ENCODE peak calls at places on chromosomes 6 and 20, in five cellular contexts. U, K, N, B and Z are unnamed samples.

GRCh38 chr6:159745081-159745480 is 16.8 kb upstream of the ACAT2 start:
- DNase-seq in U (no peak), K (no peak), N (no peak), B (no peak), Z (no peak)

GRCh38 chr20:63361507-63362425 is 617 bp upstream of the CHRNA4 start:
- DNase-seq in U (no peak), K (peak; percentile 18), N (no peak), B (no peak), Z (no peak)

GRCh38 chr6:79257381-79258205 is 23.1 kb upstream of the HMGN3 start:
- DNase-seq in U (no peak), K (peak; percentile 73), N (peak; percentile 44), B (no peak), Z (no peak)

GRCh38 chr6:112936476-112936875 is 589.3 kb downstream of the RFPL4B start:
- DNase-seq in U (no peak), K (peak; percentile 59), N (peak; percentile 76), B (no peak), Z (no peak)

GRCh38 chr6:108546079-108547049 is 14.4 kb upstream of the FOXO3 start:
- DNase-seq in U (no peak), K (no peak), N (no peak), B (no peak), Z (no peak)

GRCh38 chr6:166203003-166203640 is 35.5 kb upstream of the TBXT start:
- DNase-seq in U (no peak), K (no peak), N (no peak), B (no peak), Z (no peak)

GRCh38 chr6:20447581-20448132 is 46.0 kb downstream of the E2F3 start:
- DNase-seq in U (no peak), K (peak; percentile 17), N (no peak), B (no peak), Z (no peak)

GRCh38 chr6:152271681-152272464 is 365.3 kb downstream of the SYNE1 start:
- DNase-seq in U (no peak), K (peak; percentile 77), N (peak; percentile 79), B (no peak), Z (no peak)

GRCh38 chr20:51801220-51801991 is 915 bp downstream of the SALL4 start:
- DNase-seq in U (no peak), K (peak; percentile 38), N (peak; percentile 24), B (peak; percentile 21), Z (no peak)

GRCh38 chr6:166830185-166830890 is 126.0 kb downstream of the RNASET2 start:
- DNase-seq in U (no peak), K (no peak), N (no peak), B (no peak), Z (no peak)

GRCh38 chr6:113980937-113981554 is 10.1 kb upstream of the HDAC2 start:
- DNase-seq in U (no peak), K (peak; percentile 36), N (peak; percentile 50), B (no peak), Z (no peak)

GRCh38 chr20:45016089-45016641 is 49.9 kb downstream of the STK4 start:
- DNase-seq in U (no peak), K (peak; percentile 49), N (peak; percentile 54), B (no peak), Z (no peak)

GRCh38 chr20:50585678-50586077 is 75.5 kb downstream of the PTPN1 start:
- DNase-seq in U (no peak), K (no peak), N (no peak), B (no peak), Z (no peak)

GRCh38 chr20:50585214-50585613 is 75.0 kb downstream of the PTPN1 start:
- DNase-seq in U (no peak), K (no peak), N (no peak), B (no peak), Z (no peak)

GRCh38 chr20:50586531-50587232 is 76.5 kb downstream of the PTPN1 start:
- DNase-seq in U (no peak), K (no peak), N (no peak), B (no peak), Z (no peak)

GRCh38 chr20:50588034-50588736 is 78.0 kb downstream of the PTPN1 start:
- DNase-seq in U (peak; percentile 60), K (peak; percentile 76), N (peak; percentile 78), B (peak; percentile 66), Z (peak; percentile 60)

DNA sequence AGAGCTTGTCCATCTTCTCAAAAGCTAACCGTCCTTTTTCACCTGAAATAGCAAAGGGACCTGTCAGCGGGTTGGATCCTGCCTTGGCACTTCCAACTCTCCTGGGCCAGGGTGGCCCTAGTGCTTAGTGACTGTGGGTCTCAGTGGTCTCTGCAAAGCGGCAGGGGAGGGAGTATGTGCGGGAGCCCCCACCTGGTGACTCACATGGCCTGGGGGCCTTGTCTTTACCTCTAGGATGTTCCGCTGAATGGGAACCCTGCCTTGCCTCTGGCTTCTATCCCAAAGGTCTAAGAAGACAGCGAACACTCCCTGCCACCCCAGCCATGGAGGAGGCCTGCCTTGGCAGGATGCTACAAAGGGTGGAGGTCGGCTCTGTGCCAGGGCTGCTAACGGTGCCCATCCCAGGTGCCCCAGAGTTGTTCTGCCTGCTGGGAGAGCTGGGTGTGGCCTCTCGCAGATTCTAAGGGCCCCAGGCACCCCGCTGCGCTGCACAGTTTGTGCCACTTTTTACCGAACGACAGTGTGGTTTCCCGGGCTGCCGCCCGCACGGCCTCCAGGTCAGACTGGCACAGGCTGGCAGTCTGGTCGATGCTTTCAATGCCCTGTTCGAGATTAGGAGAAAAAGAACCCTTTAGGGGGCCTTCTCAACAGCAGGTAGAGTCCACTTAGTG is 77.2 kb downstream of the PTPN1 start:
- DNase-seq in U (no peak), K (no peak), N (no peak), B (no peak), Z (no peak)
- H3K4me1 ChIP-seq in U (no peaks in the 10 kb centered on the region), K (no peaks in the 10 kb centered on the region), N (peaks cover 19% of the 10 kb centered on the region), B (peaks cover 5% of the 10 kb centered on the region), Z (no peaks in the 10 kb centered on the region)

DNA sequence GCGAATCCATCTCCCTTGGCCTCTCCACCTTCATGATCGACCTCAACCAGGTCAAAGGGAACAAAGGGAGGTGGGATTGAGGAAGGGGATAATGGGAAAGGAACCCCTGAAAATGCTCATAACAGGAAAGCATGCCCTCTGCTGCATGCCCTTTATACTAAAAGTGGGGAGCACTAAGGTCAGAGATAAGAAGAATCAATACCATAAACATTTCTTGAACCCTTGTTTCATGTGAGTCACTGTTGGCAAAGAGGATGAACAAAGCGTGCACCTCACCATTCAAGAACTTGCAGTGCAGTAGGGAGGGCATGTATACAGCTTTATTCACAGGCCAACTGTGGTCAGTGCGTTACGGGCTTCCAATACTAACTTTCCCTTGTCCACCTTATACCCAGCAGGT is 1.7 kb upstream of the SAPCD1 start:
- DNase-seq in U (no peak), K (no peak), N (no peak), B (no peak), Z (no peak)
- H3K9me3 ChIP-seq in U (no peaks in the 10 kb centered on the region), K (no peaks in the 10 kb centered on the region), N (no peaks in the 10 kb centered on the region), B (no peaks in the 10 kb centered on the region), Z (no peaks in the 10 kb centered on the region)

GRCh38 chr20:43996240-43996930 is 81.7 kb downstream of the TOX2 start:
- DNase-seq in U (no peak), K (no peak), N (no peak), B (no peak), Z (no peak)

GRCh38 chr20:44003609-44004008 is 89.0 kb downstream of the TOX2 start:
- DNase-seq in U (no peak), K (no peak), N (no peak), B (no peak), Z (no peak)

GRCh38 chr20:44001667-44002596 is 87.3 kb downstream of the TOX2 start:
- DNase-seq in U (no peak), K (no peak), N (no peak), B (no peak), Z (no peak)

GRCh38 chr20:44002861-44003260 is 88.2 kb downstream of the TOX2 start:
- DNase-seq in U (no peak), K (no peak), N (no peak), B (no peak), Z (no peak)

GRCh38 chr20:43999848-44000247 is 85.2 kb downstream of the TOX2 start:
- DNase-seq in U (no peak), K (no peak), N (no peak), B (no peak), Z (no peak)
- H3K4me1 ChIP-seq in U (no peaks in the 10 kb centered on the region), K (no peaks in the 10 kb centered on the region), N (no peaks in the 10 kb centered on the region), B (no peaks in the 10 kb centered on the region), Z (no peaks in the 10 kb centered on the region)

DNA sequence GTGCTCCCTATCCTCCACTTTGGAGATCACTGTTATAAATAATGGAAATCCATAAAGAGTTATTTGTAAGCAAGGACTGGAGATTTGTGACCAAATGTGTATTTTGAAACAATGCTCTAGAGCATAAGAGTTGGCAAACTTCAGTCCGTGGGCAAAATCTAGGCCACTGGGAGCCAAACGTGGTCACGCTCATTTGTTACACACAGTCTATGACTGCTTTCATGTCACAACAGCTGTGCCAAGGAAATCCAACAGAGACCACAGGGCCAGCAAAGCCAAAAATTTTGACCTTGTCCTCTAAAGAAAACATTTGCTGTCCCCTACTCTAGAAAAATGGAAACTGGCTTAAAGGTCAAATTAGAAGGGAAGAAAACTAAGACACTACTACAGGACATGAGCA is 7.9 kb downstream of the ZNF334 start:
- DNase-seq in U (no peak), K (no peak), N (no peak), B (no peak), Z (no peak)
- H3K9me3 ChIP-seq in U (peaks cover 20% of the 10 kb centered on the region), K (no peaks in the 10 kb centered on the region), N (peaks cover 53% of the 10 kb centered on the region), B (peaks cover 6% of the 10 kb centered on the region), Z (peaks cover 11% of the 10 kb centered on the region)

GRCh38 chr6:37940074-37940847 is 120.7 kb downstream of the ZFAND3 start:
- DNase-seq in U (no peak), K (no peak), N (peak; percentile 43), B (no peak), Z (no peak)
- H3K4me1 ChIP-seq in U (peaks cover 21% of the 10 kb centered on the region), K (no peaks in the 10 kb centered on the region), N (peaks cover 26% of the 10 kb centered on the region), B (peaks cover 9% of the 10 kb centered on the region), Z (peaks cover 13% of the 10 kb centered on the region)

GRCh38 chr20:49283176-49283702 is 5.4 kb upstream of the ZNFX1 start:
- DNase-seq in U (no peak), K (no peak), N (no peak), B (no peak), Z (no peak)

GRCh38 chr20:49280463-49281058 is 2.7 kb upstream of the ZNFX1 start:
- DNase-seq in U (no peak), K (peak; percentile 21), N (no peak), B (no peak), Z (no peak)

GRCh38 chr20:49282584-49283171 is 4.8 kb upstream of the ZNFX1 start:
- DNase-seq in U (no peak), K (peak; percentile 18), N (no peak), B (no peak), Z (no peak)

GRCh38 chr20:49281059-49281912 is 3.4 kb upstream of the ZNFX1 start:
- DNase-seq in U (no peak), K (peak; percentile 31), N (no peak), B (no peak), Z (no peak)

DNA sequence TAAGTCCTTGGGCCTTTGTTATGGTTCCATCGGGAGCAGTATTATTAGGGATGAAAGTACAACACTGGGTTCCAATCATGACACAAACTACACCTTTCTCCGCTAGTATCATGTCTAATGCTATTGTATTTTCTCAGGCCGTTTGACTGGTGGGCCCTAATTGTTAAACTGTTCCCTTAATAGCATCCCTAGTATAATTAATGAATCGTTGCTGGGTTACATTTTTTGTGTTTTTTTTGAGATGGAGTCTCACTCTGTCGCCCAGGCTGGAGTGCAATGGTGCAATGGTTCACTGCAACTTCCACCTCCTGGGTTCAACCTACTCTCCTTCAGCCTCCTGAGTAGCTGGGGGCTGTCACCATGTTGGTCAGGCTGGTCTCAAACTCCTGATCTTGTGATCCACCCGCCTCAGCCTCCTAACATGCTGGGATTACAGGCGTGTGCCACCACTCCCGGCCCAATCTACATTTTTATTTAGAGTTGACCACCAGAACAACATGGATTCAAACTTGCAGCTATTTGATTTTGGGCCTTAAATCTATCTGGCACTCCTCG is 4.1 kb upstream of the ZNFX1 start:
- DNase-seq in U (no peak), K (no peak), N (no peak), B (no peak), Z (no peak)
- H3K9me3 ChIP-seq in U (peaks cover 48% of the 10 kb centered on the region), K (no peaks in the 10 kb centered on the region), N (peaks cover 21% of the 10 kb centered on the region), B (no peaks in the 10 kb centered on the region), Z (peaks cover 67% of the 10 kb centered on the region)

GRCh38 chr6:163721435-163721834 is 306.9 kb downstream of the QKI start:
- DNase-seq in U (no peak), K (no peak), N (no peak), B (no peak), Z (no peak)
- H3K4me1 ChIP-seq in U (no peaks in the 10 kb centered on the region), K (no peaks in the 10 kb centered on the region), N (no peaks in the 10 kb centered on the region), B (no peaks in the 10 kb centered on the region), Z (no peaks in the 10 kb centered on the region)